ENCODE peak calls at places on chromosomes 6 and 20, in ten cellular contexts. W, B, T, Y, V, Z, L, H, F and Q are unnamed samples.
A peak's percentile ranks its signal among the peaks of the same experiment; 100 is the strongest.

GRCh38 chr6:143536866-143537691 is 25.6 kb upstream of the FUCA2 start:
- DNase-seq in W (peak; percentile 14), Y (peak; percentile 83), T (peak; percentile 66), H (peak; percentile 35), B (peak; percentile 63), V (peak; percentile 69), Z (peak; percentile 25), L (peak; percentile 86), F (peak; percentile 60), Q (no peak)

GRCh38 chr6:7241709-7242645 is 71.0 kb downstream of the SSR1 start:
- DNase-seq in Y (no peak), W (no peak), L (no peak), V (no peak), F (no peak), T (no peak), B (peak; percentile 48), H (no peak), Z (no peak), Q (no peak)

GRCh38 chr6:156423829-156424228 is 353.3 kb upstream of the ARID1B start:
- DNase-seq in T (no peak), F (no peak), Y (no peak), W (no peak), B (no peak), H (no peak), L (no peak), V (no peak), Z (no peak), Q (no peak)

GRCh38 chr20:37295595-37295994 is 6.1 kb downstream of the MANBAL start:
- DNase-seq in L (peak; percentile 35), V (no peak), T (no peak), F (no peak), B (no peak), Z (no peak), W (peak; percentile 25), Y (no peak), H (no peak), Q (no peak)

GRCh38 chr6:142773859-142774258 is 171.1 kb downstream of the HIVEP2 start:
- DNase-seq in V (no peak), F (no peak), H (no peak), B (no peak), Y (no peak), W (no peak), L (no peak), T (no peak), Z (no peak), Q (no peak)

GRCh38 chr6:109034439-109035041 is 60.1 kb downstream of the SESN1 start:
- DNase-seq in Z (no peak), Y (no peak), L (no peak), W (no peak), B (no peak), T (no peak), F (no peak), V (no peak), H (no peak), Q (no peak)

GRCh38 chr20:48275737-48276342 is 490.6 kb upstream of the SULF2 start:
- DNase-seq in B (no peak), V (peak; percentile 37), H (no peak), L (peak; percentile 44), T (no peak), Z (no peak), F (no peak), Y (no peak), W (no peak), Q (no peak)

GRCh38 chr6:22544469-22544868 is 24.9 kb upstream of the HDGFL1 start:
- DNase-seq in L (no peak), F (no peak), V (peak; percentile 5), H (no peak), W (no peak), B (no peak), T (no peak), Z (no peak), Y (no peak), Q (no peak)

GRCh38 chr6:167855825-167856425 is 29.2 kb downstream of the AFDN start:
- DNase-seq in W (peak; percentile 2), V (no peak), H (no peak), L (no peak), Y (no peak), F (no peak), B (peak; percentile 97), T (no peak), Z (no peak), Q (no peak)

GRCh38 chr6:121791396-121792315 is 356.2 kb downstream of the GJA1 start:
- DNase-seq in V (no peak), B (no peak), F (no peak), H (no peak), Z (no peak), W (no peak), L (peak; percentile 60), Y (no peak), T (no peak), Q (no peak)

GRCh38 chr6:71289039-71289801 is 609 bp downstream of the OGFRL1 start:
- DNase-seq in V (peak; percentile 55), F (peak; percentile 59), Y (peak; percentile 76), B (no peak), Z (no peak), H (no peak), T (peak; percentile 13), W (no peak), L (peak; percentile 61), Q (no peak)

GRCh38 chr6:38192486-38192885 is 373.0 kb downstream of the ZFAND3 start:
- DNase-seq in V (no peak), H (no peak), F (no peak), Y (peak; percentile 23), W (no peak), L (no peak), Z (no peak), B (no peak), T (no peak), Q (no peak)

DNA sequence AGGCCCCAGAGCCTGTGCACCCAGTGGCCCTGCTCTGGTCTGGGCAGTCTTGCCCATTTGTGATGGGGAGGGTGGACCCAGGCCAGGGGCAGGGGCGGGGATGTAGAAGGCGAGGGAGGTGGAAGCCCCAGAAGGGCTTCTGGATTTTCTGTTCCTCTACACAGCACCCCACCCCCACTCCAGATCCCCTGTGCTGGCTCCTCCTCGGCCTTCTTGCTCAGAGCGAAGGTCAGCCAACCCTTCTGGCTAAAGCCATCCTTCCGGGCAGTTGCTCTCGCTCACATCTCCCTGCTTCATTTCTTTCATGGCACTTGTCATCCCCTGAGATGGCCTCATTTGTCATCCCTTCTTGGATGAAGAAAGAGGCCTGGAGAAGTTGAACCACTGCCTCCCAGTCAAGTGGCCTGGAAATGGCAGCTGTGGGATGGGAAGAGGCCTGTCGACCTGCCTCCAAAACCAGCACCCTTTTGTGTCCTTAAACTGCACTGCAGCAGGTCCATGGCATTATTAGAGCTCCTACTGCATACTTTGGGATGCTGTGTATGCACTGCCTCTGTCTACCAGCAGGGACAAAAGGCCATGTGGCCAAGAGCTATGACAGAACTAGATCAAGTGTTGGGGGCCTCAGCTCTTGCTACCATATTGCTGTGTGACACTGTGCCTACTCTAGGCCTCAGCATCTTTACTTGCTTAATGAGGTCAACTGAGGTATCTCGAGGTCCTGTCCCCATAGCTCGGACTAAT is 19.9 kb downstream of the PEDS1 start:
- DNase-seq in Y (no peak), T (peak; percentile 86), L (no peak), Z (no peak), B (no peak), H (no peak), W (no peak), V (no peak), F (no peak), Q (no peak)
- TF ChIP-seq CTCF in Y (no peak), T (no peak), L (peak; percentile 24), Z (no peak), B (no peak), H (no peak), W (no peak), V (peak; percentile 17), F (no peak), Q (no peak)

DNA sequence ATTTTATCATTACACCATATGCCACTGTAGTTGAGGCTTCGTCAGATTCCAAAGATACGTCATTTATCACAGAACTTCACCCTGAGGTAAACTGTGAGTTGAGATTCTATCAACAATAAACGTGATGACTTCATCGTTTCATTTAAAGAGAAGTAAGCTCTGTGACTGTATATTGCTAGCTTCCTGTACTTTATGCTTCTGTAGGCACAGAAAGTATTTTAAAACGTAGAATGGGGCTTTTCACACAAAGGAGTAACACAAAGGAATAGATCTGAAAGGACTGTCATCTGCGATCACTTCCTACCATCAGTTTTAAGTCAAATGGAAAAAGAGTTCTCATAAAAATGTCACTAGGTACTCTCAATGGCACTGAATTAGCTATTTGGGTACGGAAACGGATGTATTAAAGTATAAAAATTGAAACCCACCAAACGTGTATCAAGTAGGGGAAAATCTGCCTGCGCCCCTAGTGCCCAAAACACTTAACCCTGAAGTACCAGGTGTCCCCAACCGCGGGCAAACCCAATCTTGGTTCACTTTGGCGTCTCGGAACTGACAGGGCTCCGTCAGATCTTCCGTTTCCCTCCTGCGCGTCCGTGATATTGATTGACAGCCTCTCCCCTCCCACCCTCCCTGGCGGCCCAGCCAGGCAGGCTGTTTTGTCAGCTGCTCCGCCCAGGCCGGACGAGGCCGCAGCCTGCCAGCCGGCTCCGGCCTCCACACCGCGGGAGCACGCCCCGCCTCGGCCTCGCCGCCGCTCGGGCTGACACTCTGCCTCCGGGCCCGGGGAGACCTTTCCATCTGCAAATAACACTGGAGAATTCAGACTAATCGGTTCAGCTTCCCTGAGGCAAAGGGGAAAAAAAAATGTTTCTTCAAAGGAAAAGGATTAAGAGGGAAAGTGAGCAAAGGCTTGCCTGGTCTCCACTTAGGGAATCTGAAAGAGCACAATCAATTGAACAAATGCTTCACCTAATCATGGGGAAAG is 234.7 kb upstream of the MCHR2 start:
- DNase-seq in Y (peak; percentile 79), T (peak; percentile 53), W (peak; percentile 51), Z (peak; percentile 1), B (peak; percentile 71), L (peak; percentile 86), H (peak; percentile 36), F (peak; percentile 48), V (peak; percentile 78), Q (no peak)
- TF ChIP-seq CTCF in Y (no peak), T (no peak), W (no peak), Z (no peak), B (peak; percentile 16), L (peak; percentile 18), H (no peak), F (no peak), V (peak; percentile 37), Q (no peak)

GRCh38 chr6:14339711-14340590 is 222.4 kb downstream of the CD83 start:
- DNase-seq in L (no peak), Y (no peak), W (no peak), H (no peak), V (no peak), F (no peak), B (no peak), T (no peak), Z (no peak), Q (no peak)
- TF ChIP-seq CTCF in L (no peak), Y (no peak), W (no peak), H (no peak), V (no peak), F (no peak), B (no peak), T (no peak), Z (no peak), Q (no peak)

DNA sequence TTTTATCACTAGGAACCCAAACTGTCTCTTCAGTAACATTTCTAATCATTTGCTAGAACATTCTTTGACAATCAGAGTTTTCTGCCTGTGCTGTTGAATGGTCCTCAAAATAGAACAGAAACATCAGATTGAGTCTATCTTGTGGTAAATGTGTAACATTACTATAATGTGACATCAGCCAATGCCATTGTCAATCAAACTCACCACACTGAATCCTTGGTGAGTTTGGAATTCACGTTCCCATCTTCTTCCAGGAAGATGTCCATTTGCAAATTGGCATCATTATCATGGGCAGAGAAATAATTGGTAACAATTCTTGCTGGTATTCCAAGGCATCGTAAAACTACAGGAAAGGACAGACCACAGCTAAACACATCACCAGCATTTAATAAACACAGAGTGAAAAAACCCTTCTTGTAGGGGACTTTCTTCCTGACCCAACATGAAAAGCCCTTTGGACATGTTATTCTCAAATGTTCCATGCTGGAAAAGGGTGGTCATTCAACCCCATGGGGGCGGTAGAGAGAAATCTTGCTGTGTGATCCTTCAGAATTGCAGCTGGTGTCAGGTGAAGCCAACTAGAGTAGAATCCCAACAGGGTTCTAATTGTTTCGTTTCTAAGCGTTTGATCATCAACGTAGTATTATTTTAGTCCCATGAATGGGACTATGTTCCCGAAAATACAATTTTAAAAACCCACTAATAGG is 98.5 kb downstream of the F13A1 start:
- DNase-seq in F (no peak), V (peak; percentile 39), H (no peak), T (no peak), L (peak; percentile 79), Z (no peak), W (no peak), B (no peak), Y (no peak), Q (no peak)
- TF ChIP-seq CTCF in F (no peak), V (no peak), H (no peak), T (no peak), L (peak; percentile 80), Z (no peak), W (no peak), B (no peak), Y (no peak), Q (no peak)